ENCODE peak calls at places on chromosomes 3 and 15, in six cellular contexts. J is 8988T; U is hepatic stellate cell; Z is T-helper 17 cell; D is NCI-H446 treated with DMSO at 0.1 percent for 48 hours; K is stimulated activated CD4-positive, alpha-beta T cell treated with anti-CD3 and anti-CD28 coated beads, Interleukin-1b, Interleukin-23, amount 100 ng/mL, for 1 hour. S is an unnamed sample.

GRCh38 chr3:46670000-46670890 is 23.2 kb downstream of the ALS2CL start:
- DNase-seq in K (no peak), D (no peak), Z (peak; percentile 2), J (peak; percentile 28), U (no peak), S (no peak)

GRCh38 chr15:64284037-64284436 is 71.9 kb downstream of the CSNK1G1 start:
- DNase-seq in U (peak; percentile 8), J (no peak), Z (no peak), K (no peak), D (no peak), S (no peak)

GRCh38 chr3:69776926-69777581 is 37.8 kb downstream of the MITF start:
- DNase-seq in J (no peak), U (no peak), K (no peak), D (no peak), Z (no peak), S (no peak)

GRCh38 chr3:101861212-101861977 is 12.1 kb downstream of the NFKBIZ start:
- DNase-seq in D (no peak), Z (no peak), J (no peak), K (no peak), U (no peak), S (no peak)

GRCh38 chr3:99868438-99868723 is 50.7 kb downstream of the CMSS1 start:
- DNase-seq in J (no peak), D (no peak), K (no peak), U (no peak), Z (no peak), S (no peak)

GRCh38 chr15:75349851-75350588 is 3.2 kb downstream of the NEIL1 start:
- DNase-seq in D (no peak), Z (peak; percentile 47), J (no peak), K (peak; percentile 24), U (no peak), S (peak; percentile 46)

GRCh38 chr15:70826634-70827033 is 27.3 kb downstream of the LARP6 start:
- DNase-seq in J (no peak), D (no peak), K (no peak), Z (no peak), U (peak; percentile 80), S (no peak)

GRCh38 chr3:185460719-185461350 is 38.0 kb downstream of the TMEM41A start:
- DNase-seq in U (peak; percentile 16), K (no peak), Z (no peak), J (peak; percentile 21), D (peak; percentile 15), S (no peak)

GRCh38 chr3:64501298-64501906 is 186.4 kb downstream of the ADAMTS9 start:
- DNase-seq in J (no peak), U (peak; percentile 31), D (no peak), K (no peak), Z (no peak), S (no peak)

GRCh38 chr3:42402394-42403100 is 7.9 kb downstream of the LYZL4 start:
- DNase-seq in K (no peak), U (no peak), Z (no peak), J (no peak), D (no peak), S (no peak)

GRCh38 chr3:57080171-57080570 is 19.7 kb downstream of the SPATA12 start:
- DNase-seq in U (no peak), Z (no peak), J (no peak), K (no peak), D (no peak), S (no peak)

GRCh38 chr3:101635954-101636798 is 40.8 kb downstream of the ZBTB11 start:
- DNase-seq in U (peak; percentile 41), Z (peak; percentile 36), J (peak; percentile 38), K (peak; percentile 41), D (peak; percentile 2), S (peak; percentile 36)

GRCh38 chr3:112086018-112086854 is at the start of gene C3orf52:
- DNase-seq in J (peak; percentile 89), D (peak; percentile 4), U (peak; percentile 90), Z (peak; percentile 46), K (peak; percentile 3), S (no peak)

GRCh38 chr3:138114988-138115971 is at the start of gene DZIP1L:
- DNase-seq in U (peak; percentile 74), D (peak; percentile 43), J (peak; percentile 56), K (no peak), Z (no peak), S (no peak)

GRCh38 chr3:142215111-142215510 is 10.3 kb downstream of the GK5 start:
- DNase-seq in U (no peak), D (no peak), J (no peak), K (no peak), Z (no peak), S (no peak)

GRCh38 chr15:38253448-38253847 is 812 bp downstream of the SPRED1 start:
- DNase-seq in Z (no peak), U (peak; percentile 24), J (no peak), K (no peak), D (no peak), S (no peak)

GRCh38 chr3:44983413-44984040 is 7.5 kb downstream of the EXOSC7 start:
- DNase-seq in U (no peak), Z (no peak), J (no peak), K (no peak), D (no peak), S (no peak)

GRCh38 chr3:165181556-165181955 is 14.6 kb downstream of the SLITRK3 start:
- DNase-seq in D (no peak), Z (no peak), J (no peak), U (no peak), K (no peak), S (no peak)

GRCh38 chr15:31096563-31096962 is 5.0 kb downstream of the TRPM1 start:
- DNase-seq in D (no peak), U (no peak), K (no peak), J (no peak), Z (no peak), S (no peak)

GRCh38 chr15:29103825-29104565 is 165.6 kb downstream of the NSMCE3 start:
- DNase-seq in J (peak; percentile 66), D (no peak), K (no peak), Z (no peak), U (peak; percentile 92), S (peak; percentile 23)

GRCh38 chr3:53230041-53230621 is 25.7 kb downstream of the TKT start:
- DNase-seq in Z (no peak), K (no peak), D (no peak), U (no peak), J (peak; percentile 66), S (no peak)

GRCh38 chr3:10964537-10965167 is 27.9 kb upstream of the SLC6A1 start:
- DNase-seq in D (no peak), K (no peak), U (no peak), Z (no peak), J (no peak), S (no peak)

GRCh38 chr3:45559560-45560118 is 34.9 kb upstream of the LIMD1 start:
- DNase-seq in U (no peak), Z (no peak), J (no peak), D (no peak), K (no peak), S (no peak)

GRCh38 chr3:159669024-159669476 is 319.6 kb upstream of the IL12A start:
- DNase-seq in D (no peak), Z (no peak), K (no peak), J (no peak), U (peak; percentile 10), S (no peak)

GRCh38 chr15:93001881-93002280 is 87.1 kb downstream of the RGMA start:
- DNase-seq in Z (no peak), J (no peak), U (no peak), K (no peak), D (no peak), S (no peak)

GRCh38 chr3:173993299-173993698 is 595.8 kb downstream of the NLGN1 start:
- DNase-seq in D (peak; percentile 80), J (peak; percentile 12), Z (no peak), U (peak; percentile 43), K (no peak), S (no peak)

GRCh38 chr15:87215100-87215499 is 1041.4 kb downstream of the NTRK3 start:
- DNase-seq in U (no peak), D (no peak), J (no peak), K (no peak), Z (no peak), S (no peak)

GRCh38 chr3:9500108-9501050 is 53.2 kb downstream of the LHFPL4 start:
- DNase-seq in D (no peak), U (peak; percentile 90), K (peak; percentile 7), J (peak; percentile 97), Z (peak; percentile 46), S (no peak)